ENCODE peak calls at places on chromosomes 4 and X, in five cellular contexts. J is effector memory CD4-positive, alpha-beta T cell; S is left lung; D is psoas muscle; P is thoracic aorta. L is an unnamed sample.

GRCh38 chr4:87073570-87074470 is 139.0 kb downstream of the AFF1 start:
- DNase-seq in J (peak; percentile 8), S (no peak), D (no peak), P (no peak), L (peak; percentile 29)

GRCh38 chrX:37331546-37331945 is 17.6 kb upstream of the PRRG1 start:
- DNase-seq in J (no peak), S (no peak), D (no peak), P (no peak), L (no peak)

GRCh38 chr4:13983189-13983790 is 355.8 kb upstream of the BOD1L1 start:
- DNase-seq in J (no peak), S (no peak), D (no peak), P (no peak), L (no peak)

GRCh38 chrX:100819534-100819836 is 706 bp upstream of the CSTF2 start:
- DNase-seq in J (no peak), S (no peak), D (no peak), P (no peak), L (no peak)

GRCh38 chr4:91795947-91796346 is 507.8 kb upstream of the GRID2 start:
- DNase-seq in J (no peak), S (no peak), D (no peak), P (no peak), L (no peak)

GRCh38 chr4:74327751-74328150 is 19.5 kb downstream of the EPGN start:
- DNase-seq in J (no peak), S (no peak), D (no peak), P (no peak), L (no peak)

GRCh38 chr4:149723065-149723464 is 92.6 kb downstream of the IQCM start:
- DNase-seq in J (no peak), S (no peak), D (no peak), P (no peak), L (no peak)

GRCh38 chr4:86891785-86892638 is at the start of gene C4orf36:
- DNase-seq in J (no peak), S (peak; percentile 93), D (peak; percentile 70), P (no peak), L (peak; percentile 45)

GRCh38 chrX:27309406-27309805 is 153.7 kb downstream of the PPP4R3C start:
- DNase-seq in J (no peak), S (no peak), D (no peak), P (no peak), L (no peak)

GRCh38 chr4:127917151-127917550 is 36.5 kb downstream of the PLK4 start:
- DNase-seq in J (no peak), S (no peak), D (no peak), P (no peak), L (no peak)

GRCh38 chr4:114399085-114399484 is 199.5 kb upstream of the UGT8 start:
- DNase-seq in J (no peak), S (no peak), D (no peak), P (no peak), L (no peak)

DNA sequence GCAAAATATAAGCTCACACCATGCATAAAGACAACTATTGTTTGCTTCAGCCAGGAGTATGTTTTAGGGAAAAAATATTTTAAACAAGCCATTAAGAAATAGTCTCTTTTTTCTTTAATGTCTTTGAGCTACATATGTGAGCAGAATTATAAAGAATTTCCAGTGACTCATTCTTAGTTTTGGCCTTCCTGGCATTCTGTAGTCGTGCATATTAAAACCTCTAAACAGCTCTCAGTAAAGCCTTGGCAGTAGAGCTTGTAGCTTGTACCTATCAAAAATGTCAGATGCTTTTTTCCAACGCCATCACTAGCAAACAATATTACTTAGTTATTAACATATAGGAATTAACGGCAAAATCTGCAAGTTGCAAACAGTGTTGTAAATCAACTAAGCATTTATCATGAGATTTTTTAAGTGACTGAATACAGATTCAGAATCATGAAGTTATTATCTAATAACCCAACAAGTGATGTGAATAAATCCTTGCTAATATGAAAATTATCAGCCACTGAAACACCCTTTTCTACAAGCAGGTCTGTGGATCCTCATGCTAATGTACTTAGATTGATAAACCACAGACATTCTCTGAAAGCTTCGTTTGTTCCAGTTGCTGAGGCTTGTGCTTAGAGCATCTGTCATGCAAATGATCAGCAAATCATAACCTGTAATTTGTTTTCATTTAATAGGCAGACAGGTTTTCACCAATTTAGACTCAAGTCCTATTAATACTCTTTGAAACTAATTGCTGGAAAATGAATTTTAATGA is 412.0 kb upstream of the ATOH1 start:
- DNase-seq in J (no peak), S (no peak), D (no peak), P (no peak), L (no peak)
- H3K27ac ChIP-seq in J (no peak overlapping the region), S (no peak overlapping the region), D (no peak overlapping the region), P (no peak overlapping the region), L (no peak overlapping the region)

DNA sequence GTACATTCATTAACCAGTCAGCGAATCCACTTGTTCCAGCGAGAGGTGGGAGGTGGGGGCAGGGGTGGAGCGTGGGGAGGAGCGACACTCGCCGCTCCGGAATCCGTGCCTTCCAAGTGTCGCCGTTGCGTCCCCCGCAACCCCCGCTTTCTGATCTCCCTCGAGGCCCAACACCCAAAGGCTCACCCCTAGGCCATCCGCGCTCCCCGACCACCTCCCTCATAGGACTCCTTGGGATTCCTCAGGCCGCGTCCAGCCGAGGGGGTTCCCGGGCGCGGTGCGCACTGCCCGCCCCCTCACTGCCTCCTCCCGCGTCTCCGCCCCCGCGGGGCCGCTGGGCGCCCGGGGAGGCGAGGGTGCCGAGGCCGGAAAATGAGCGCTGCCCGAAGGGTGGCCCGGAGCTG is 108.1 kb upstream of the STOX2 start:
- DNase-seq in J (no peak), S (peak; percentile 88), D (peak; percentile 57), P (no peak), L (peak; percentile 57)
- H3K4me3 ChIP-seq in J (no peak overlapping the region), S (peak overlapping the region; percentile 50), D (peak overlapping the region; percentile 70), P (peak overlapping the region; percentile 74), L (peak overlapping the region; percentile 77)

DNA sequence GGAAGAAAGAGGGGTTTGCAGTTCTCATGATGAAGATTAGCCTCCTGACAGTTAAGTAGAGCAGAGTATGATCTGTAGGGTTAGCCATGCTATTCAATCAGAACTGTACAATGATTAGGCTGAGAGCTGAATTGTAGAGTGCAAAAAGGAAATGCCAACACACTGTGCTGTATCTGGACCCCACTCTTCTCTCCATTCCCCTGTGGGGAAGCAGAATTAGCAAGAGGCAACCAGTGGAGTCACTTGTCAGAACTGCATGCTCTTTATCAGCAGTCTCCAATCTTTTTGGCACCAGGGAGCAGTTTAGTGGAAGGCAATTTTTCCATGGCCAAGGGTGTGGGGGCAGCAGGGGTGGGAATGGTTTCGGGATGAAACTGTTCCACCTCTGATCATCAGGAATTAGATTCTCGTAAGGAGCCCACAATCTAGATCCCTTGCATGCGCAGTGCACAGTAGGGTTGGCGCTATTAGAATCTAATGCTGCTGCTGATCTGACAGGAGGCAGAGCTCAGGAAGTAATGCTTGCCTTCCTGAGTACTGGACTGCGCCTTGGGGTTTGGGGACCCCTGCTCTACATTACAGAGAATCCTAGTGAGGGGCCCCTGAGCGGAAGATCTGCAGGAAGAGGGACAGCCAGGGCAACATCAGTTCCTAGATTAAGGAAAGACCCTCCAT is 19.4 kb downstream of the TBC1D9 start:
- DNase-seq in J (no peak), S (no peak), D (no peak), P (no peak), L (no peak)
- H3K4me1 ChIP-seq in J (no peaks in the 10 kb centered on the region), S (peaks cover 15% of the 10 kb centered on the region), D (no peaks in the 10 kb centered on the region), P (no peaks in the 10 kb centered on the region), L (peaks cover 20% of the 10 kb centered on the region)

GRCh38 chr4:148052448-148052847 is 320.6 kb downstream of the ARHGAP10 start:
- DNase-seq in J (peak; percentile 13), S (no peak), D (no peak), P (no peak), L (no peak)
- H3K27ac ChIP-seq in J (peak overlapping the region; percentile 54), S (no peak overlapping the region), D (peak overlapping the region; percentile 91), P (no peak overlapping the region), L (peak overlapping the region; percentile 77)

GRCh38 chrX:23764183-23764582 is 18.8 kb upstream of the SAT1 start:
- DNase-seq in J (no peak), S (no peak), D (no peak), P (no peak), L (no peak)

GRCh38 chrX:23765868-23766267 is 17.1 kb upstream of the SAT1 start:
- DNase-seq in J (no peak), S (no peak), D (no peak), P (no peak), L (no peak)

GRCh38 chrX:23764585-23764984 is 18.4 kb upstream of the SAT1 start:
- DNase-seq in J (no peak), S (no peak), D (no peak), P (no peak), L (no peak)

GRCh38 chrX:23765449-23765848 is 17.5 kb upstream of the SAT1 start:
- DNase-seq in J (no peak), S (no peak), D (no peak), P (no peak), L (no peak)

DNA sequence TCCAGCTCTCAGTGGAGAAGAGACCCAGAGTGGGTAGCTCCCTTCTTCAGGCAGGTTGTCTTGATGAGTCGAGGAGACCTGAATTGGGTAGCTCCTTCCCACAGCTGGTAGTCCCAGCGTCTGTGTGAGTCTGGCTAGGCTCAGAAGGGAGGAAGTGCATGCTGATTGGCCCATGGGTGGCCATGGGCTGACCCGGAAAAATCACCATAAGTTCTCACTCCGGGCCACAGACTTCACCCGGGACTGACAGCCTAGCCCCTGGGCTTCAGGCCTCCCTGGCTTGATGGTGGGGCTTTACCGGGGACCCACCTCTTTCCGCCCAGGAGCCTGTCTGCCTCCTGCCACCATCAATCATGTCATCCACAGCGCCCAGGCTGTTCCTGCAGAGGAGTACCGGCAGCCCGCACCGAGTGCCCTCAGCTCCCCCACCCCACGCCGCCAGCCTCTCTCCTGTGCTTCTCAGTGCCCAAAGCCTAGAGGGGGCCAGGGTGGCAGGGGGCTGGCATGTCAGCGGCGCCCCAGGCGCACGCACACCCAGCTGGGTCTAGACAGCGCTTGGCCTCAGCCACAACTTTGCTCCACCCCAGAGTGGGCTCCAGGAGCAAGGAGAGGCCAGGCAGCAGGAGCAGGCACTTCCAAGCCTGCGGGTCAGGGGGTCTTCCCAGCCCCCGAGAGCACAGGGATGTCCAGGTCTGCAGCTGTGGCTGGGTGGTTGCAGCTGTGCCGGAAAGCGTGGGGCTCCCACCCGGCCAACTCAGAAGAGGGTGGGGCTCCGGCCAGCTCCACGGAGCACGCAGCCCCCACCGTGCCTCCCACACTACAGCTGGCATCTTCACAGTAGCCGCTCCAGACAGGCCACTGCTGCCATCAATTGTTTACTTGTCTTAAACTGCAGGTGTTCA is 16.1 kb upstream of the SAT1 start:
- DNase-seq in J (no peak), S (no peak), D (no peak), P (no peak), L (no peak)
- H3K4me3 ChIP-seq in J (no peak overlapping the region), S (no peak overlapping the region), D (peak overlapping the region; percentile 25), P (peak overlapping the region; percentile 72), L (no peak overlapping the region)

GRCh38 chrX:63470506-63470905 is 119.4 kb upstream of the SPIN4 start:
- DNase-seq in J (no peak), S (no peak), D (no peak), P (no peak), L (no peak)
- H3K4me1 ChIP-seq in J (no peaks in the 10 kb centered on the region), S (no peaks in the 10 kb centered on the region), D (no peaks in the 10 kb centered on the region), P (no peaks in the 10 kb centered on the region), L (no peaks in the 10 kb centered on the region)

GRCh38 chr4:177012918-177013545 is 220.3 kb upstream of the VEGFC start:
- DNase-seq in J (no peak), S (no peak), D (no peak), P (no peak), L (no peak)
- H3K27ac ChIP-seq in J (no peak overlapping the region), S (no peak overlapping the region), D (no peak overlapping the region), P (no peak overlapping the region), L (no peak overlapping the region)

GRCh38 chr4:54439831-54440243 is 210.7 kb downstream of the PDGFRA start:
- DNase-seq in J (no peak), S (no peak), D (peak; percentile 52), P (no peak), L (no peak)

GRCh38 chr4:54446556-54446955 is 211.2 kb upstream of the KIT start:
- DNase-seq in J (no peak), S (no peak), D (no peak), P (no peak), L (no peak)

GRCh38 chr4:54440394-54441223 is 211.5 kb downstream of the PDGFRA start:
- DNase-seq in J (no peak), S (no peak), D (no peak), P (no peak), L (no peak)
- H3K4me3 ChIP-seq in J (no peak overlapping the region), S (peak overlapping the region; percentile 12), D (peak overlapping the region; percentile 56), P (peak overlapping the region; percentile 19), L (peak overlapping the region; percentile 20)